ENCODE peak calls at places on chromosome X, in four cellular contexts. E is HepG2, S is uterus, V is transverse colon. Y is an unnamed sample.

GRCh38 chrX:107154787-107155620 is 36.4 kb upstream of the RBM41 start:
- DNase-seq in S (no peak), V (no peak), E (peak; percentile 18), Y (no peak)

GRCh38 chrX:154082396-154083133 is 15.0 kb downstream of the MECP2 start:
- DNase-seq in V (no peak), S (no peak), E (no peak), Y (no peak)

GRCh38 chrX:87728024-87728423 is 210.4 kb downstream of the KLHL4 start:
- DNase-seq in V (no peak), S (no peak), E (no peak), Y (no peak)

GRCh38 chrX:40406330-40406859 is 174.4 kb upstream of the ATP6AP2 start:
- DNase-seq in E (no peak), V (no peak), S (no peak), Y (no peak)

GRCh38 chrX:40579880-40580536 is 762 bp upstream of the ATP6AP2 start:
- DNase-seq in V (no peak), E (no peak), S (no peak), Y (no peak)

GRCh38 chrX:153830632-153831434 is 489 bp upstream of the PDZD4 start:
- DNase-seq in V (no peak), S (no peak), E (no peak), Y (no peak)

GRCh38 chrX:51568586-51568985 is 50.1 kb downstream of the CENPVL3 start:
- DNase-seq in V (no peak), E (no peak), S (no peak), Y (no peak)

GRCh38 chrX:71103110-71103983 is 3.2 kb downstream of the CXorf65 start:
- DNase-seq in V (peak; percentile 53), S (no peak), E (no peak), Y (peak; percentile 34)

GRCh38 chrX:110966839-110967238 is 129.2 kb upstream of the PAK3 start:
- DNase-seq in E (peak; percentile 21), V (no peak), S (no peak), Y (no peak)

GRCh38 chrX:108516184-108516583 is 76.5 kb downstream of the COL4A5 start:
- DNase-seq in V (no peak), E (peak; percentile 89), S (no peak), Y (no peak)

GRCh38 chrX:108123591-108124366 is 32.2 kb downstream of the ATG4A start:
- DNase-seq in S (no peak), E (no peak), V (no peak), Y (no peak)

GRCh38 chrX:78958419-78959116 is 13.4 kb downstream of the P2RY10 start:
- DNase-seq in S (no peak), E (no peak), V (no peak), Y (no peak)

GRCh38 chrX:78957049-78957767 is 12.0 kb downstream of the P2RY10 start:
- DNase-seq in E (no peak), V (no peak), S (no peak), Y (no peak)

GRCh38 chrX:78960888-78961287 is 15.7 kb downstream of the P2RY10 start:
- DNase-seq in S (no peak), V (no peak), E (no peak), Y (no peak)

GRCh38 chrX:78957768-78958130 is 12.6 kb downstream of the P2RY10 start:
- DNase-seq in V (no peak), E (no peak), S (no peak), Y (no peak)
- H3K4me3 ChIP-seq in V (no peak overlapping the region), E (no peak overlapping the region), S (no peak overlapping the region), Y (no peak overlapping the region)

GRCh38 chrX:2707334-2707760 is 16.3 kb downstream of the CD99 start:
- DNase-seq in E (peak; percentile 84), S (no peak), V (peak; percentile 57), Y (peak; percentile 28)
- H3K4me1 ChIP-seq in E (peaks cover 32% of the 10 kb centered on the region), S (peaks cover 21% of the 10 kb centered on the region), V (peaks cover 74% of the 10 kb centered on the region), Y (peaks cover 83% of the 10 kb centered on the region)

GRCh38 chrX:7147978-7148824 is at the start of gene PUDP:
- DNase-seq in V (peak; percentile 92), S (peak; percentile 91), E (peak; percentile 57), Y (peak; percentile 95)
- TF ChIP-seq POLR2A in V (peak; percentile 40), S (no peak), E (peak; percentile 54), Y (no peak)

DNA sequence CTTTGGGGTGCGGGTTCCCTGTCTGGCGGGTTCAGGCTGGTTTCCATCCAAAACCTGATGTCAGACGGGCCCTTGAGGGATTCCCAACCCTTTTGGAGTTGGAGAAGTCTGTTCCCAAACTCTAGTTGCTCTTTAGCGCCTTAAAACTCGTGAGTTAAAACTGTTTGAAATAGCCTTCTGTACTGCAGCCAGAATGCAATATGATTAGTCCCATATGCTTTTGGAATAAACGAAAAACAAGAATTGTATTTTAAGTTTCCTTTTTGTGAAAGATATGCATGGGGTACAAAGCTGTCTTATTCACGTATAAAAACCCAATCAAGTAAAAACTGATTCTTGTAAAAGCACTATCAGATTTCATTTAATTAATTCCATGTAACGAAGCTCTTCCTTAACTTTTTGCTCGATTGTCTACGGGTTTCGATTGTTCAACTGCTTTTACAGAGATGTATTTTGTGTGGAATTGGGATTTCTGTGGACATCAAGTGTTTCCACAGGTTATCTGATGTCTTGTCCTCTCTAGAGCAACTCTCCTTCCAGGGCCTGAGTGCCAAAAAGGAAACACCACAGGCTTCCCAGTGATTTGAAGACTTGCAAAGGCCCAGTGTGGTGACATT is 49.5 kb downstream of the CLDN34 start:
- DNase-seq in E (no peak), V (no peak), S (no peak), Y (no peak)
- H3K4me3 ChIP-seq in E (peak overlapping the region; percentile 74), V (peak overlapping the region; percentile 41), S (peak overlapping the region; percentile 50), Y (peak overlapping the region; percentile 58)

GRCh38 chrX:45711231-45711630 is 510.6 kb upstream of the DIPK2B start:
- DNase-seq in E (no peak), S (no peak), V (no peak), Y (no peak)
- H3K4me1 ChIP-seq in E (no peaks in the 10 kb centered on the region), S (no peaks in the 10 kb centered on the region), V (peaks cover 8% of the 10 kb centered on the region), Y (no peaks in the 10 kb centered on the region)

DNA sequence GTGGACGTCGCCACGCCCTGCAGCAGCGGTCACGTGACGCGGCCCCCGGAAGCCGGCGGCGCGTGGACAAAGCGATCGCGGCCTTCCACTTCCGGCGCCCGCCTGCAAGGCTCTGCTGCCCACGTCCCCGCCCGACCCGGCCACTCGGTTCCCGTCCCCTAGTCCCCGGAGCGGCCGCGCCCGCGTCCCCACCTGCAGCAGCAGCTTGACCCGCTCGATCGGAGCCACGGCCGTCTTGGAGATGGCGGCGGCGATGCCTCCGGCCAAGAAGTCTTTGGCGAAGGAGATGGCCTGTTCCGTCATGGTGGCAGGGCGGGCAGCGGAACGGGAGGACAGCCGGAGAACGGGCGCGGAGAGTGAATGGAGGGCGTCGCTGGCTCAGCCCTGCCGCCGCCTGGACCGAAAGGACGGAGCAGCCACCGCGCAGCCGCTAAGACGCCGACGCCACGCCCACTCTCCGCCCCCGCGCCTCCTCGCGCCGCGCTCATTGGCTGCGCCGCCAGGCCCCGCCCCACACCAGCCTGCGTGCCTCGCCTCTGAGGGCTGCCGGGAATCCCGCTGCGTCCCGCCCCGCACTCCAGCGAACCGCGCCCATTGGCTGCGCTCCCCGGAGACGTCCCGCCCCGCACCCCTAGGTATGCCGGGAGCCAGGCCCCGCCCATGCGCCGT is at the start of gene SLC25A6:
- DNase-seq in V (peak; percentile 99), E (peak; percentile 92), S (peak; percentile 100), Y (peak; percentile 99)
- TF ChIP-seq POLR2A in V (peak; percentile 94), E (peak; percentile 91), S (peak; percentile 57), Y (no peak)

DNA sequence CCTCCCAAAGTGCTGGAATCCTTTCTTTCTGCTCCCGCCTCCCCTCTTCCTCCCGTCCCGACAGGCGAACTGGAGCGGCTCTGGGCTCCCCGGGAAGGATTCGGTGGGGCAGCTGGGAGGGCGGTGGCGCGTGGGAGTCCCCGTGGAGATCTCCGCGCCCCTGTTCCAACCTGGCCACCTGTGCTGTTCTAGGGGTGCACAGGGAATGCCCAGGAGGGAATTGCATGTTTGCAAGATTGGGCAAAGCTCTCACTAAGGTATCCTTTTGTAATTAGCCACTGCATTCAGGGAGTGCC is 11.2 kb upstream of the ELF4 start:
- DNase-seq in S (no peak), V (no peak), E (no peak), Y (no peak)
- H3K4me3 ChIP-seq in S (no peak overlapping the region), V (no peak overlapping the region), E (no peak overlapping the region), Y (peak overlapping the region; percentile 33)

GRCh38 chrX:116841290-116841689 is 378.5 kb upstream of the CT83 start:
- DNase-seq in V (no peak), S (no peak), E (no peak), Y (no peak)
- H3K4me1 ChIP-seq in V (no peaks in the 10 kb centered on the region), S (no peaks in the 10 kb centered on the region), E (no peaks in the 10 kb centered on the region), Y (no peaks in the 10 kb centered on the region)

Y was measured in stomach.